ENCODE peak calls at places on chromosome 18, in six cellular contexts. B is fibroblast of lung, X is breast epithelium, R is DMS153, J is HEK293T, C is lung microvascular endothelial cell. O is an unnamed sample.

GRCh38 chr18:28834889-28835288 is 658.0 kb upstream of the CDH2 start:
- DNase-seq in R (no peak), C (no peak), B (peak), J (no peak), X (no peak), O (no peak)

GRCh38 chr18:3526421-3527354 is 76.7 kb downstream of the TGIF1 start:
- DNase-seq in J (no peak), R (peak), B (peak), C (no peak), X (no peak), O (peak)

GRCh38 chr18:13381907-13382682 is 163.5 kb downstream of the LDLRAD4 start:
- DNase-seq in R (peak), X (peak), C (peak), B (peak), J (no peak), O (peak)

GRCh38 chr18:50312296-50313030 is 25.0 kb upstream of the CXXC1 start:
- DNase-seq in B (no peak), J (no peak), R (no peak), X (no peak), C (no peak), O (no peak)

GRCh38 chr18:43893001-43893637 is 615.8 kb upstream of the SYT4 start:
- DNase-seq in C (no peak), R (no peak), X (no peak), J (no peak), B (peak), O (no peak)

GRCh38 chr18:48486762-48487161 is 52.1 kb upstream of the CTIF start:
- DNase-seq in X (no peak), J (no peak), C (no peak), B (peak), R (no peak), O (no peak)

GRCh38 chr18:22309191-22309590 is 108.5 kb downstream of the CTAGE1 start:
- DNase-seq in C (no peak), X (no peak), B (peak), R (no peak), J (no peak), O (no peak)

GRCh38 chr18:61019902-61020301 is 313.3 kb upstream of the CDH20 start:
- DNase-seq in X (no peak), J (no peak), B (no peak), C (no peak), R (no peak), O (no peak)

GRCh38 chr18:2979027-2979570 is 33.8 kb downstream of the LPIN2 start:
- DNase-seq in X (no peak), C (peak), B (peak), R (no peak), J (no peak), O (no peak)

GRCh38 chr18:44943201-44943881 is 262.7 kb downstream of the SETBP1 start:
- DNase-seq in X (no peak), B (peak), R (no peak), J (no peak), C (no peak), O (no peak)

GRCh38 chr18:35134190-35134730 is 93.0 kb downstream of the MAPRE2 start:
- DNase-seq in X (no peak), C (no peak), B (no peak), J (no peak), R (no peak), O (no peak)

GRCh38 chr18:3972291-3972985 is 482.7 kb downstream of the DLGAP1 start:
- DNase-seq in J (no peak), X (no peak), R (no peak), B (peak), C (no peak), O (no peak)

GRCh38 chr18:44556296-44556695 is 124.4 kb upstream of the SETBP1 start:
- DNase-seq in X (no peak), J (no peak), C (no peak), B (no peak), R (no peak), O (no peak)

GRCh38 chr18:31146809-31147208 is 15.8 kb downstream of the DSC1 start:
- DNase-seq in R (no peak), J (no peak), X (no peak), C (no peak), B (no peak), O (no peak)

GRCh38 chr18:51009071-51009470 is 20.9 kb upstream of the SMAD4 start:
- DNase-seq in R (peak), C (no peak), B (peak), J (no peak), X (no peak), O (no peak)

GRCh38 chr18:63823516-63824219 is 48.5 kb downstream of the SERPINB7 start:
- DNase-seq in X (no peak), C (peak), B (peak), R (no peak), J (peak), O (peak)

O was measured in cerebellar cortex.